ENCODE peak calls at places on chromosome 11, in six cellular contexts. One of them, this sample, is unnamed.

GRCh38 chr11:37946155-37946766 is 1348.2 kb upstream of the RAG2 start:
- DNase-seq in psoas muscle: no peak
- DNase-seq in mammary epithelial cell: peak
- DNase-seq in OCI-LY7: peak
- DNase-seq in fibroblast of the aortic adventitia: peak
- DNase-seq in Caco-2: no peak
- DNase-seq in this sample: peak

GRCh38 chr11:122170815-122171475 is 54.9 kb upstream of the BLID start:
- DNase-seq in psoas muscle: no peak
- DNase-seq in Caco-2: no peak
- DNase-seq in fibroblast of the aortic adventitia: peak
- DNase-seq in OCI-LY7: no peak
- DNase-seq in mammary epithelial cell: peak
- DNase-seq in this sample: peak

GRCh38 chr11:79147731-79148130 is 293.1 kb downstream of the TENM4 start:
- DNase-seq in mammary epithelial cell: no peak
- DNase-seq in fibroblast of the aortic adventitia: no peak
- DNase-seq in OCI-LY7: no peak
- DNase-seq in Caco-2: no peak
- DNase-seq in psoas muscle: no peak
- DNase-seq in this sample: no peak

GRCh38 chr11:119493712-119494111 is 70.7 kb upstream of the THY1 start:
- DNase-seq in Caco-2: peak
- DNase-seq in fibroblast of the aortic adventitia: peak
- DNase-seq in psoas muscle: no peak
- DNase-seq in OCI-LY7: peak
- DNase-seq in mammary epithelial cell: peak
- DNase-seq in this sample: peak

GRCh38 chr11:128161994-128162393 is 425.4 kb downstream of the ETS1 start:
- DNase-seq in psoas muscle: no peak
- DNase-seq in OCI-LY7: no peak
- DNase-seq in fibroblast of the aortic adventitia: no peak
- DNase-seq in Caco-2: no peak
- DNase-seq in mammary epithelial cell: no peak
- DNase-seq in this sample: no peak

GRCh38 chr11:134515081-134515960 is 103.3 kb upstream of the B3GAT1 start:
- DNase-seq in OCI-LY7: no peak
- DNase-seq in fibroblast of the aortic adventitia: no peak
- DNase-seq in mammary epithelial cell: no peak
- DNase-seq in Caco-2: peak
- DNase-seq in psoas muscle: no peak
- DNase-seq in this sample: no peak

GRCh38 chr11:19666951-19667350 is 45.7 kb upstream of the NAV2 start:
- DNase-seq in Caco-2: no peak
- DNase-seq in OCI-LY7: no peak
- DNase-seq in mammary epithelial cell: no peak
- DNase-seq in fibroblast of the aortic adventitia: no peak
- DNase-seq in psoas muscle: no peak
- DNase-seq in this sample: no peak

GRCh38 chr11:75558939-75559843 is 2.9 kb upstream of the SERPINH1 start:
- DNase-seq in mammary epithelial cell: no peak
- DNase-seq in fibroblast of the aortic adventitia: peak
- DNase-seq in Caco-2: peak
- DNase-seq in OCI-LY7: no peak
- DNase-seq in psoas muscle: no peak
- DNase-seq in this sample: no peak

GRCh38 chr11:132475046-132475445 is 1057.3 kb downstream of the OPCML start:
- DNase-seq in psoas muscle: no peak
- DNase-seq in Caco-2: no peak
- DNase-seq in mammary epithelial cell: peak
- DNase-seq in fibroblast of the aortic adventitia: no peak
- DNase-seq in OCI-LY7: no peak
- DNase-seq in this sample: no peak

GRCh38 chr11:9906043-9906791 is 242.3 kb downstream of the SWAP70 start:
- DNase-seq in Caco-2: peak
- DNase-seq in OCI-LY7: no peak
- DNase-seq in psoas muscle: no peak
- DNase-seq in fibroblast of the aortic adventitia: peak
- DNase-seq in mammary epithelial cell: peak
- DNase-seq in this sample: peak

GRCh38 chr11:118485273-118485672 is 42.0 kb upstream of the TTC36 start:
- DNase-seq in psoas muscle: no peak
- DNase-seq in mammary epithelial cell: no peak
- DNase-seq in Caco-2: no peak
- DNase-seq in fibroblast of the aortic adventitia: no peak
- DNase-seq in OCI-LY7: no peak
- DNase-seq in this sample: no peak

GRCh38 chr11:94424662-94425061 is 23.4 kb upstream of the GPR83 start:
- DNase-seq in Caco-2: no peak
- DNase-seq in fibroblast of the aortic adventitia: peak
- DNase-seq in mammary epithelial cell: no peak
- DNase-seq in OCI-LY7: no peak
- DNase-seq in psoas muscle: no peak
- DNase-seq in this sample: peak

GRCh38 chr11:120331301-120331966 is 4.8 kb upstream of the ARHGEF12 start:
- DNase-seq in mammary epithelial cell: peak
- DNase-seq in OCI-LY7: no peak
- DNase-seq in psoas muscle: no peak
- DNase-seq in fibroblast of the aortic adventitia: peak
- DNase-seq in Caco-2: no peak
- DNase-seq in this sample: peak

DNA sequence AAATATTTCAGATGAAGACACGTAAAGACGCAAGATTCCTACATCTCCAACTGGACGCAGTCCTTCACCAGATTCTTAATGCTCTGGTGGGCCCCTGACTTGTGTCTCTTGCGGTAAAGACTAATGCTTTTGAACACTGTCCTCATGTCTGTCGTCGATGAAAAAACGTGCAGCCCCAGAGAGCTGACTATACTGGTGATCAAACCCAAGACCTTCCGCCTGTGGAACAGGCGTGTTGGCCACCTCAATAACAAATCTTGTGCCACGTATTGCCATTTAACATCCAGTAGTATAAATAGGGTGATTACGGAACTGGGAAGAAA is 45.5 kb downstream of the OR4D9 start:
- DNase-seq in psoas muscle: no peak
- DNase-seq in Caco-2: no peak
- DNase-seq in fibroblast of the aortic adventitia: no peak
- DNase-seq in mammary epithelial cell: no peak
- DNase-seq in OCI-LY7: no peak
- DNase-seq in this sample: no peak
- H3K4me3 ChIP-seq in psoas muscle: peak
- H3K4me3 ChIP-seq in Caco-2: peak
- H3K4me3 ChIP-seq in fibroblast of the aortic adventitia: peak
- H3K4me3 ChIP-seq in mammary epithelial cell: no peak
- H3K4me3 ChIP-seq in OCI-LY7: peak
- H3K4me3 ChIP-seq in this sample: no peak

GRCh38 chr11:86274503-86274902 is 27.5 kb upstream of the HIKESHI start:
- DNase-seq in fibroblast of the aortic adventitia: no peak
- DNase-seq in Caco-2: no peak
- DNase-seq in OCI-LY7: no peak
- DNase-seq in mammary epithelial cell: no peak
- DNase-seq in psoas muscle: no peak
- DNase-seq in this sample: no peak
- TF ChIP-seq CTCF in fibroblast of the aortic adventitia: no peak
- TF ChIP-seq CTCF in Caco-2: peak
- TF ChIP-seq CTCF in OCI-LY7: peak
- TF ChIP-seq CTCF in mammary epithelial cell: peak
- TF ChIP-seq CTCF in psoas muscle: no peak
- TF ChIP-seq CTCF in this sample: peak

GRCh38 chr11:48055292-48056132 is 75.2 kb downstream of the PTPRJ start:
- DNase-seq in OCI-LY7: peak
- DNase-seq in Caco-2: no peak
- DNase-seq in psoas muscle: no peak
- DNase-seq in fibroblast of the aortic adventitia: peak
- DNase-seq in mammary epithelial cell: peak
- DNase-seq in this sample: peak
- H3K4me3 ChIP-seq in OCI-LY7: peak
- H3K4me3 ChIP-seq in Caco-2: no peak
- H3K4me3 ChIP-seq in psoas muscle: no peak
- H3K4me3 ChIP-seq in fibroblast of the aortic adventitia: no peak
- H3K4me3 ChIP-seq in mammary epithelial cell: no peak
- H3K4me3 ChIP-seq in this sample: no peak

DNA sequence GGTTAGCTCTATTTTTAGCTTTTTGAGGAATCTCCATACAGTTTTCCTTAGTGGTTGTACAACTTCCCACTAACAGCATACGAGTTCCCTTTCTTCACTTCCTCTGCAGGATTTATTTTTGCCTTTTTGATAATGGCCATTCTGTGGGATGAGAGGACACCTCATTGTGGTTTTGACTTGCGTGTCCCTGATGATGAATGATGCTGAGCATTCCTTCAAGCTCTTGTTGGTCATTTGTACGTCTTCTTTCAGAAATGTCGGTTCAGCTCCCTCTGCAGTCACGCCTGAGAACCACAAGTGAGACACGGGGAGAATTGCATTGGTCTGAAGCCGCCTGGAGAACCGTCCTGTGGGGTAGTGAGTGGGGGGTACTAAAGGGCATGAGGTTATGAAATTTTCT is 2.0 kb upstream of the KRTAP5-10 start:
- DNase-seq in Caco-2: peak
- DNase-seq in mammary epithelial cell: peak
- DNase-seq in psoas muscle: no peak
- DNase-seq in fibroblast of the aortic adventitia: peak
- DNase-seq in OCI-LY7: peak
- DNase-seq in this sample: peak
- TF ChIP-seq CTCF in Caco-2: peak
- TF ChIP-seq CTCF in mammary epithelial cell: no peak
- TF ChIP-seq CTCF in psoas muscle: peak
- TF ChIP-seq CTCF in fibroblast of the aortic adventitia: no peak
- TF ChIP-seq CTCF in OCI-LY7: peak
- TF ChIP-seq CTCF in this sample: peak

GRCh38 chr11:74319139-74319538 is 7.7 kb upstream of the P4HA3 start:
- DNase-seq in OCI-LY7: no peak
- DNase-seq in fibroblast of the aortic adventitia: peak
- DNase-seq in psoas muscle: no peak
- DNase-seq in mammary epithelial cell: peak
- DNase-seq in Caco-2: no peak
- DNase-seq in this sample: peak

GRCh38 chr11:74320538-74320937 is 9.1 kb upstream of the P4HA3 start:
- DNase-seq in psoas muscle: no peak
- DNase-seq in Caco-2: no peak
- DNase-seq in mammary epithelial cell: peak
- DNase-seq in OCI-LY7: no peak
- DNase-seq in fibroblast of the aortic adventitia: peak
- DNase-seq in this sample: peak

GRCh38 chr11:74318241-74318932 is 6.9 kb upstream of the P4HA3 start:
- DNase-seq in fibroblast of the aortic adventitia: peak
- DNase-seq in mammary epithelial cell: no peak
- DNase-seq in OCI-LY7: no peak
- DNase-seq in psoas muscle: no peak
- DNase-seq in Caco-2: no peak
- DNase-seq in this sample: no peak

GRCh38 chr11:74322667-74323066 is 11.2 kb upstream of the P4HA3 start:
- DNase-seq in Caco-2: no peak
- DNase-seq in OCI-LY7: no peak
- DNase-seq in fibroblast of the aortic adventitia: peak
- DNase-seq in mammary epithelial cell: no peak
- DNase-seq in psoas muscle: peak
- DNase-seq in this sample: no peak

GRCh38 chr11:74321487-74322188 is 10.2 kb upstream of the P4HA3 start:
- DNase-seq in fibroblast of the aortic adventitia: peak
- DNase-seq in Caco-2: no peak
- DNase-seq in psoas muscle: no peak
- DNase-seq in mammary epithelial cell: peak
- DNase-seq in OCI-LY7: peak
- DNase-seq in this sample: peak
- H3K4me3 ChIP-seq in fibroblast of the aortic adventitia: no peak
- H3K4me3 ChIP-seq in Caco-2: no peak
- H3K4me3 ChIP-seq in psoas muscle: no peak
- H3K4me3 ChIP-seq in mammary epithelial cell: no peak
- H3K4me3 ChIP-seq in OCI-LY7: no peak
- H3K4me3 ChIP-seq in this sample: no peak

GRCh38 chr11:77819411-77819920 is 1.1 kb downstream of the RSF1 start:
- DNase-seq in psoas muscle: peak
- DNase-seq in fibroblast of the aortic adventitia: peak
- DNase-seq in OCI-LY7: peak
- DNase-seq in Caco-2: peak
- DNase-seq in mammary epithelial cell: peak
- DNase-seq in this sample: peak
- TF ChIP-seq CTCF in psoas muscle: no peak
- TF ChIP-seq CTCF in fibroblast of the aortic adventitia: peak
- TF ChIP-seq CTCF in OCI-LY7: no peak
- TF ChIP-seq CTCF in Caco-2: no peak
- TF ChIP-seq CTCF in mammary epithelial cell: no peak
- TF ChIP-seq CTCF in this sample: no peak

DNA sequence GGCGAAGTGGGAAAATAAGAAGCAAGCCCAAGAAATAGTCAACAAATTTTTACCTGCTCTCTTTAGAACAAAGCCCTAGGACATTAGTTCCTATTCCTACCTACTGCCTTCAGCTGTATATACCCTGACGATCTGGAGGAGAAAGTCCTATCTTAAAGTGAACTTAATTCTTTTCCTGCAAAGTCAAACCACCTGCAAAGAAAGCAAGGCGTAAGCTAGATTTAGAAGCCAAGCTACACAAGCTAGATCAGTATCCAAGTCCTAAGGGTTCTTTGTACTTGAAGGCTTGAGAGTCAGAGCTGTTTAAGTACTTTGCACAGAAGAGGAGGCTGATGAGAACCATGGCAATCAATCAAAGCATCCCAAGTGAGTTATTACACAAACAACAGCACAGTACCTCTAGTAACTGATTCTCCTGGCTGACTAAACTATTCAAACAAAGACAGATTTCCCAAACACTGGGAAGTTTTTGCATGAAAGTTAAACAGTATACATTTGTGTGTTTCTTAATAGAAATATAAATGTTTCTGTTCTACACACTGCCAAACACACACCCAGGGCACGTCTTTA is 1.9 kb downstream of the CDON start:
- DNase-seq in psoas muscle: no peak
- DNase-seq in mammary epithelial cell: no peak
- DNase-seq in fibroblast of the aortic adventitia: no peak
- DNase-seq in Caco-2: no peak
- DNase-seq in OCI-LY7: no peak
- DNase-seq in this sample: no peak
- H3K4me3 ChIP-seq in psoas muscle: no peak
- H3K4me3 ChIP-seq in mammary epithelial cell: no peak
- H3K4me3 ChIP-seq in fibroblast of the aortic adventitia: peak
- H3K4me3 ChIP-seq in Caco-2: no peak
- H3K4me3 ChIP-seq in OCI-LY7: no peak
- H3K4me3 ChIP-seq in this sample: no peak

DNA sequence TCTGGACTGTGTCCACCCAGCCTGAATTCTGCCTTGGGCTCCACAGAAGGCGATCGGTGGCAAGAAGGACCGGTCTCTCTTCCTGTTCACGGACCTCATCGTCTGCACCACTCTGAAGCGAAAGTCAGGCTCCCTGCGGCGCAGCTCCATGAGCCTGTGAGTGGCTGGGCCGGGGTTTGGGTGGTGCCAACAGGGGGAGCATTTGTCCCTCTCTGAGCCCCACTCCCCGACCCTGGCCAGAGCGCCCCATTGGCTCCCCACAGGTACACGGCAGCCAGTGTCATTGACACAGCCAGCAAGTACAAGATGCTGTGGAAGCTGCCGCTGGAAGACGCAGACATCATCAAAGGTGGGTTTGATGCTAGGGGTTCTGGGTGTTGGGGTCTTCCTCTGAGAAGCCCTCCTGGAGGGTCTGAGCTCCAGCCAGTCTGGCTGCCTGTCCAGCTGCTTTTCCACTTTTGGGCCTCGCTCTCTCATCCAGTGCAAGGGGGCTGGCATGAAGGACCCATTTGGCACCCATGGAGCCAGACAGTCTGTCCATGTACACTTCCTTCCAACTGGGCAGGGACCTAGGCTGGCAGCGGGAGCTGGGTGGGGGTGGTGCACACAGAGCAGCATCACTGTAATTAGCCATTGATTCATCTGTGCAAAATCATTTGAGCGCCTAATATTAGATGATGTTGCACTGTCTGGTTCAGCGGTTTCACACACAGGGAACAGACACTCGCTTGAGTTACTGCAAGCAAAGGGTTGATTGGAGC is 19.0 kb upstream of the RELT start:
- DNase-seq in Caco-2: no peak
- DNase-seq in mammary epithelial cell: no peak
- DNase-seq in fibroblast of the aortic adventitia: no peak
- DNase-seq in psoas muscle: no peak
- DNase-seq in OCI-LY7: no peak
- DNase-seq in this sample: no peak
- TF ChIP-seq CTCF in Caco-2: no peak
- TF ChIP-seq CTCF in mammary epithelial cell: no peak
- TF ChIP-seq CTCF in fibroblast of the aortic adventitia: no peak
- TF ChIP-seq CTCF in psoas muscle: no peak
- TF ChIP-seq CTCF in OCI-LY7: no peak
- TF ChIP-seq CTCF in this sample: no peak

This sample was measured in bronchial epithelial cell.